ENCODE peak calls at places on chromosomes 4 and X, in seven cellular contexts. B, O, M, C, D, V and I are unnamed samples.

GRCh38 chr4:41303372-41304118 is 46.8 kb downstream of the UCHL1 start:
- DNase-seq in B (no peak), O (no peak), M (no peak), C (no peak), D (no peak), V (no peak), I (no peak)

GRCh38 chrX:148298737-148299136 is 201.7 kb upstream of the AFF2 start:
- DNase-seq in B (no peak), O (no peak), M (no peak), C (no peak), D (no peak), V (no peak), I (no peak)

GRCh38 chrX:143757887-143758286 is 37.3 kb upstream of the SPANXN2 start:
- DNase-seq in B (no peak), O (no peak), M (no peak), C (no peak), D (no peak), V (no peak), I (no peak)

GRCh38 chrX:51743179-51743957 is at the start of gene GSPT2:
- DNase-seq in B (peak; percentile 83), O (peak; percentile 55), M (no peak), C (peak; percentile 34), D (peak; percentile 66), V (peak; percentile 32), I (no peak)

GRCh38 chr4:167232805-167233522 is 1.3 kb downstream of the SPOCK3 start:
- DNase-seq in B (no peak), O (no peak), M (no peak), C (no peak), D (no peak), V (no peak), I (no peak)

GRCh38 chr4:148857234-148857972 is 415.2 kb upstream of the NR3C2 start:
- DNase-seq in B (no peak), O (no peak), M (no peak), C (no peak), D (no peak), V (no peak), I (no peak)

GRCh38 chr4:11622961-11623725 is 194.4 kb upstream of the HS3ST1 start:
- DNase-seq in B (no peak), O (no peak), M (no peak), C (no peak), D (no peak), V (no peak), I (no peak)

GRCh38 chr4:30616943-30617646 is 103.1 kb upstream of the PCDH7 start:
- DNase-seq in B (no peak), O (no peak), M (no peak), C (no peak), D (no peak), V (no peak), I (no peak)

GRCh38 chr4:106287353-106287969 is 28.5 kb downstream of the TBCK start:
- DNase-seq in B (peak; percentile 80), O (no peak), M (peak; percentile 97), C (no peak), D (no peak), V (no peak), I (no peak)

GRCh38 chr4:102477657-102478056 is 23.5 kb upstream of the NFKB1 start:
- DNase-seq in B (no peak), O (no peak), M (no peak), C (no peak), D (no peak), V (no peak), I (no peak)

GRCh38 chrX:22105231-22105630 is 73.1 kb downstream of the PHEX start:
- DNase-seq in B (no peak), O (no peak), M (no peak), C (no peak), D (no peak), V (no peak), I (no peak)

GRCh38 chrX:124348152-124348551 is 1.8 kb downstream of the SH2D1A start:
- DNase-seq in B (no peak), O (no peak), M (no peak), C (no peak), D (no peak), V (peak; percentile 9), I (no peak)

GRCh38 chr4:3347871-3348270 is 55.0 kb downstream of the RGS12 start:
- DNase-seq in B (no peak), O (no peak), M (no peak), C (no peak), D (no peak), V (no peak), I (no peak)

GRCh38 chrX:22184096-22184495 is 88.6 kb upstream of the CBLL2 start:
- DNase-seq in B (no peak), O (no peak), M (no peak), C (no peak), D (no peak), V (no peak), I (no peak)

GRCh38 chrX:78313526-78313925 is 13.9 kb downstream of the CYSLTR1 start:
- DNase-seq in B (no peak), O (no peak), M (no peak), C (no peak), D (no peak), V (no peak), I (no peak)

GRCh38 chr4:184097240-184097619 is 120.4 kb downstream of the ENPP6 start:
- DNase-seq in B (no peak), O (peak; percentile 37), M (no peak), C (no peak), D (peak; percentile 71), V (peak; percentile 34), I (no peak)

GRCh38 chr4:35151816-35152572 is 1092.3 kb downstream of the ARAP2 start:
- DNase-seq in B (peak; percentile 29), O (no peak), M (peak; percentile 32), C (no peak), D (no peak), V (peak; percentile 19), I (no peak)

GRCh38 chr4:142262956-142263355 is 583.1 kb downstream of the INPP4B start:
- DNase-seq in B (no peak), O (no peak), M (no peak), C (no peak), D (no peak), V (no peak), I (no peak)

GRCh38 chr4:1535926-1536578 is 129.8 kb upstream of the NKX1-1 start:
- DNase-seq in B (no peak), O (no peak), M (no peak), C (no peak), D (no peak), V (no peak), I (no peak)

GRCh38 chr4:118765399-118765798 is 70.5 kb downstream of the SEC24D start:
- DNase-seq in B (peak; percentile 32), O (no peak), M (no peak), C (no peak), D (no peak), V (peak; percentile 62), I (no peak)

GRCh38 chr4:185128272-185129119 is 14.6 kb upstream of the SLC25A4 start:
- DNase-seq in B (peak; percentile 24), O (no peak), M (no peak), C (no peak), D (peak; percentile 60), V (no peak), I (no peak)
- TF ChIP-seq POLR2A in B (no peak), O (no peak), M (no peak), C (no peak), D (peak; percentile 7), V (no peak), I (no peak)

GRCh38 chrX:108257556-108257955 is 166.0 kb downstream of the ATG4A start:
- DNase-seq in B (no peak), O (no peak), M (no peak), C (no peak), D (no peak), V (no peak), I (no peak)

GRCh38 chrX:108264376-108264775 is 172.8 kb downstream of the ATG4A start:
- DNase-seq in B (no peak), O (no peak), M (peak; percentile 49), C (no peak), D (no peak), V (no peak), I (no peak)

GRCh38 chrX:108267561-108267960 is 170.7 kb downstream of the COL4A6 start:
- DNase-seq in B (no peak), O (no peak), M (no peak), C (no peak), D (no peak), V (no peak), I (no peak)

DNA sequence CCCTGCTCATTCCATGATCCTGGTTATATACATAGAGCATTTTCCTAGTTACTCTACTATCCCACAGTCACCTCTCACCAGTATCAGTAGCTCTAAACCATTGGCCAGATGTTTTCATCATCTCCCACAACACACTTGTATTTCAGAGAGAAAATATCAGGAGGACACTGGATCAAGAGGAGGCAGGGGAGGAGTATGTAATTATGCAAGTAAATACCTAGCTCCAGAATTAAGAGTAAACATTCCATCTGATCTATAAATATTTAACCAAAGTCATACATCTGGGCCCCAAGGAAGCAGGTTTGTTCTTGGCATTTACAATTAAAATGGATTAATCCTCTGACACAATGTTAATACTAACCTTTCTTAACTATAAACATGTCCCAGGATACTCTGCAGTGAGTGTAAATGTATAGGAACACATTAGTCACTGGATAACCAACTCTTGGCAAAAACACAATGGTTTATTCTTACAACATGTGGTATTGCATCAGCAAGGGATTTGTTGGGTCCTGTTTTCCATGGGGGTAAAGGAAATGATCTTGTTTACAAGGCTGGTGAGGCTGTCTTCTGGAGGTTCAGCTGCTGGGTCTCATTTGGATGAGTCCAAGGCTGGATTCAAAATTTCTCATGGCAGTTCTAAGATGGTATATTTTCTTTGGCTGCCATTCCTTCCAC is 170.1 kb downstream of the ATG4A start:
- DNase-seq in B (peak; percentile 44), O (no peak), M (peak; percentile 65), C (no peak), D (no peak), V (no peak), I (no peak)
- TF ChIP-seq EP300 in B (no peak), O (no peak), M (no peak), C (no peak), D (no peak), V (no peak), I (no peak)

DNA sequence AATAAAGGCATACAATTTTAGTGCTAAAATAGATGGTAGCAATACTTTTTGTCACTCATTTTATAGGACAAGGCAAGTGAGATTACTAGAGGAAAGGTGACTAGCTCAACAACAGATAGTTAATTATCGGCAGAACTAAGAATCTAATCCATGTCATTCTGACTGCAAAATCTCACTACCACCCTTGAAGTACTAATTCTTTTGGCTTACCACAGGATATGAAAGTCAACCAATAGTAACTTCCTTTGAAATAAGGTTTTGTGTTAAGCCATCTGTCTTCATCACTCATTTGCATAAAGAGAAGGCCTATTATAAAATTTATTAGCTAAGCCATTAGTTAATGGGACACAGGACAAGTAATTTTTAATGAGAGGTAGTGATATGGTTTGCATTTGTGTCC is 25.3 kb upstream of the ZMAT1 start:
- DNase-seq in B (no peak), O (no peak), M (no peak), C (no peak), D (no peak), V (no peak), I (no peak)
- H3K4me3 ChIP-seq in B (no peak overlapping the region), O (no peak overlapping the region), M (no peak overlapping the region), C (no peak overlapping the region), D (no peak overlapping the region), V (no peak overlapping the region), I (no peak overlapping the region)

DNA sequence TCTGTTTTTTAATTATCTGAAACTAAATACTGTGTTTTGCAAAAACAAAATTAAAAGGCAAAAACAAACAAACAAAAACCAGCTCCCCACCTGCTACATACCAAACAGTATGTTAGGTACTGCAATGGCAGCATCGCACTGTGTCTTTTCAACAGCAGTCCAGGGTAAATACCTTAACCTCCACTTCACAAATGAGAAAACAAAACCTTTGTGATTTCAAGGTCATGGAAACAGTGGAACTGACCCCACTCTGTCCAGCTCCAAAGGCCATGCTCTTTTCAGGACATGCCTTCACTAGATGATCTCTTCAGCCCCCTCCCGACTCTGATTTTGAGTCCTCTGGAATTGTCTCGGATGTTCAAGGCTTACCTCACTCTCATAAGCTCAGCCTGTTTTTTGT is 183.4 kb downstream of the CBR4 start:
- DNase-seq in B (no peak), O (no peak), M (no peak), C (no peak), D (no peak), V (no peak), I (no peak)
- TF ChIP-seq POLR2A in B (no peak), O (no peak), M (no peak), C (no peak), D (no peak), V (no peak), I (no peak)